ENCODE peak calls at places on chromosomes 3 and 15, in five cellular contexts. M is heart right ventricle, B is tibial nerve, A is A673, T is cardiac muscle cell. Y is an unnamed sample. For H3K4me1, the result is how much of the 10 kb centered on the place peaks cover.

GRCh38 chr3:186226466-186226865 is 117.6 kb upstream of the ETV5 start:
- DNase-seq in M (no peak), B (no peak), A (no peak), T (no peak), Y (no peak)

GRCh38 chr15:89122532-89123525 is 34.6 kb downstream of the ABHD2 start:
- DNase-seq in M (no peak), B (no peak), A (no peak), T (no peak), Y (no peak)

GRCh38 chr3:176055851-176056250 is 1141.4 kb downstream of the TBL1XR1 start:
- DNase-seq in M (no peak), B (no peak), A (no peak), T (no peak), Y (no peak)

GRCh38 chr3:69368129-69368741 is 17.7 kb downstream of the FRMD4B start:
- DNase-seq in M (no peak), B (no peak), A (no peak), T (peak), Y (no peak)

GRCh38 chr3:39372831-39373230 is 10.3 kb upstream of the SLC25A38 start:
- DNase-seq in M (no peak), B (no peak), A (no peak), T (no peak), Y (no peak)

GRCh38 chr3:183825380-183826161 is at the start of gene MAP6D1:
- DNase-seq in M (peak), B (no peak), A (peak), T (peak), Y (peak)

GRCh38 chr3:183438749-183439148 is 10.3 kb upstream of the MCF2L2 start:
- DNase-seq in M (no peak), B (no peak), A (no peak), T (no peak), Y (no peak)

GRCh38 chr3:123750659-123751420 is 133.3 kb downstream of the MYLK start:
- DNase-seq in M (no peak), B (no peak), A (no peak), T (peak), Y (no peak)

GRCh38 chr3:61250784-61251173 is 473 bp downstream of the FHIT start:
- DNase-seq in M (no peak), B (peak), A (peak), T (peak), Y (peak)

GRCh38 chr3:30646961-30647752 is 40.8 kb downstream of the TGFBR2 start:
- DNase-seq in M (no peak), B (no peak), A (no peak), T (no peak), Y (no peak)
- H3K27ac ChIP-seq in M (peak), B (no peak), A (no peak), T (no peak), Y (no peak)

DNA sequence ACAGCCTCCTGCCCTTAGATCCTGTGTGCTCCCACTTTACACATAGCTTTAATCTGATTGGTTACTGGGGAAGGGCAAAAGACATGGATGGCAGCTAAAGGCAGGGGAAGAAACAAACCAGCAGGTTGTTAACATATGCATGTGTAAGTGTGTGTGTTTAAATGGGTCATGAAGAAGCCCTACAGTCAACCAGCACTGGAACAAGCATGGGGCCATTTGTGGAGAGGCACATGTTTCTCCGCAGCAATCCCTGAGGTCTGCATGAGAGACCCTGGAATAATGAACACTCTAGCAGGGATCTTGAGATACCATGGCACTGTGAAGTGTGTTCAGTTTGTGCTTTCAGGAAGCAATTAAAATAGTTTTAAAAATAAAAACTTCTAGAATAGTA is 6.0 kb downstream of the KLF13 start:
- DNase-seq in M (no peak), B (no peak), A (no peak), T (no peak), Y (no peak)
- H3K4me1 ChIP-seq in M (half or more), B (half or more), A (under half), T (under half), Y (half or more)

GRCh38 chr15:77974416-77975331 is 102.8 kb downstream of the TBC1D2B start:
- DNase-seq in M (no peak), B (no peak), A (no peak), T (no peak), Y (no peak)
- H3K27ac ChIP-seq in M (peak), B (no peak), A (no peak), T (no peak), Y (no peak)

GRCh38 chr3:15632212-15632580 is 30.7 kb downstream of the BTD start:
- DNase-seq in M (no peak), B (no peak), A (no peak), T (no peak), Y (no peak)
- H3K4me1 ChIP-seq in M (half or more), B (under half), A (under half), T (under half), Y (under half)

DNA sequence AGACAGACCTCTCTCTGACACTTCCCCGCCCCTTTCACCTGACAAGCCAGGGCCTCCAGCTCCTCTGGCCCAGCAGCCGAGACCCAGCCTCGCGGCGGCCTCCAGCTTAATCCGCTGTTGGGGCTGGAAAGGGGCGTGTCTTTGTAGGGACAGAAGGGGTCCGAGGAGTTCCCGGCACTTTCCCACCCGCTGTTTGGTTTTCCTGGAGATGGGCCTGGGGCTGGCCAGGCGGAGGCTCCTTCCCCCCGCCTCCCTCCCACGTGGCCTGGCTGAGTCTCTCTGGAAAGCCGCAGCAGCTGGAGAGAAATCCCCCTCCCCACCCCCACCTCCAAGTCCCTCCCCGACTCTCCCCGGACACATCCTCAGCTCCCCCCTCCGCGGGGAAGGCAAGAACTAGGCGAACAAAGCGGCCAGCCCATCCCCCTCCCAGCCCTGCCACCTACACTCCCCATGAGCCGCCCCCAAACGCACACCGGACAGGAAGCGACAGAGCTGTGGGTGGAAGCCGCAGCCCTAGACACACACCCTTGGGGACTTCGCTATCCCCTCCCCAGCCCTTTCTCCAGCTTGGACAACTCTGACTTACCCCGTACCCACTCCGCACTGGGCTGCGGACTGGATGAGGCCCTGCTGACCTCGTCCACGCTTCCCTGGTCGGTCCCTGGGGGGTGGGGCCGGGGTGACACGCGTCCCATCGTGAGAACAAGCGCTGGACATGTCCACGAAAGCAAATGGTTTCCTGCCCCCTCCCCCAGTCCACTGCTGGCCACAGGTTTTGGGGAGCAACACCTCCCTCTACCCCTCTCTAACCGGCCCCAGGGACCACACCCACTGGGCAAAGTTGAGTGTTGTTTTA is 1.2 kb downstream of the IGDCC4 start:
- DNase-seq in M (peak), B (no peak), A (peak), T (peak), Y (peak)
- H3K27ac ChIP-seq in M (no peak), B (no peak), A (no peak), T (no peak), Y (peak)

GRCh38 chr3:71102111-71103039 is 481.2 kb downstream of the FOXP1 start:
- DNase-seq in M (no peak), B (no peak), A (peak), T (peak), Y (no peak)

GRCh38 chr3:71101581-71101980 is 481.9 kb downstream of the FOXP1 start:
- DNase-seq in M (no peak), B (no peak), A (no peak), T (no peak), Y (no peak)

GRCh38 chr3:71103430-71103881 is 480.1 kb downstream of the FOXP1 start:
- DNase-seq in M (peak), B (peak), A (no peak), T (peak), Y (no peak)

GRCh38 chr3:71104090-71104489 is 479.4 kb downstream of the FOXP1 start:
- DNase-seq in M (no peak), B (no peak), A (no peak), T (peak), Y (no peak)

GRCh38 chr3:71104586-71104985 is 478.9 kb downstream of the FOXP1 start:
- DNase-seq in M (no peak), B (no peak), A (no peak), T (no peak), Y (no peak)
- H3K4me1 ChIP-seq in M (half or more), B (under half), A (under half), T (under half), Y (under half)